ENCODE peak calls at places on chromosomes 16 and 17, in seven cellular contexts. A, P, J, D, H, G and Q are unnamed samples. For H3K9me3, the result is how much of the 10 kb centered on the place peaks cover.

GRCh38 chr16:27598921-27599565 is 49.1 kb downstream of the KATNIP start:
- DNase-seq in A (no peak), P (no peak), J (no peak), D (no peak), H (no peak), G (no peak), Q (no peak)

GRCh38 chr16:70750893-70751467 is 50.0 kb downstream of the VAC14 start:
- DNase-seq in A (no peak), P (peak), J (no peak), D (no peak), H (no peak), G (peak), Q (peak)

GRCh38 chr17:9307313-9307998 is 268.2 kb downstream of the STX8 start:
- DNase-seq in A (no peak), P (no peak), J (no peak), D (no peak), H (no peak), G (no peak), Q (no peak)

GRCh38 chr17:7213895-7214299 is 5.7 kb downstream of the DLG4 start:
- DNase-seq in A (peak), P (peak), J (peak), D (peak), H (peak), G (no peak), Q (peak)

GRCh38 chr16:57042157-57043111 is 49.9 kb upstream of the CPNE2 start:
- DNase-seq in A (no peak), P (no peak), J (no peak), D (peak), H (no peak), G (no peak), Q (no peak)

GRCh38 chr16:29825145-29826044 is 5.1 kb downstream of the MVP start:
- DNase-seq in A (no peak), P (peak), J (peak), D (peak), H (peak), G (no peak), Q (peak)

GRCh38 chr17:7014995-7015586 is 2.7 kb downstream of the RNASEK start:
- DNase-seq in A (no peak), P (no peak), J (no peak), D (peak), H (no peak), G (no peak), Q (peak)

GRCh38 chr16:4330277-4330882 is 14.5 kb downstream of the GLIS2 start:
- DNase-seq in A (no peak), P (peak), J (peak), D (peak), H (peak), G (peak), Q (peak)

GRCh38 chr17:27473748-27474609 is 17.7 kb downstream of the KSR1 start:
- DNase-seq in A (no peak), P (peak), J (no peak), D (no peak), H (no peak), G (no peak), Q (no peak)

GRCh38 chr17:8192070-8192815 is 2.3 kb upstream of the BORCS6 start:
- DNase-seq in A (no peak), P (peak), J (peak), D (peak), H (peak), G (peak), Q (peak)

GRCh38 chr16:1394367-1394951 is 20.0 kb downstream of the UNKL start:
- DNase-seq in A (no peak), P (no peak), J (no peak), D (no peak), H (no peak), G (no peak), Q (no peak)

GRCh38 chr16:70703041-70703834 is 17.4 kb upstream of the MTSS2 start:
- DNase-seq in A (no peak), P (peak), J (peak), D (no peak), H (no peak), G (no peak), Q (peak)

GRCh38 chr17:57178839-57179238 is 77.5 kb upstream of the MSI2 start:
- DNase-seq in A (no peak), P (no peak), J (no peak), D (no peak), H (no peak), G (no peak), Q (no peak)

GRCh38 chr17:51914613-51915012 is 243.9 kb downstream of the CA10 start:
- DNase-seq in A (no peak), P (no peak), J (no peak), D (no peak), H (no peak), G (no peak), Q (no peak)

GRCh38 chr17:2711608-2712299 is at the start of gene CLUH:
- DNase-seq in A (no peak), P (peak), J (peak), D (peak), H (peak), G (peak), Q (peak)

GRCh38 chr17:31534223-31534888 is 142.9 kb downstream of the RAB11FIP4 start:
- DNase-seq in A (no peak), P (no peak), J (no peak), D (peak), H (no peak), G (no peak), Q (peak)

GRCh38 chr17:20992987-20993862 is 49.6 kb downstream of the USP22 start:
- DNase-seq in A (peak), P (peak), J (peak), D (peak), H (peak), G (peak), Q (peak)

GRCh38 chr16:1310832-1311200 is 1.4 kb downstream of the UBE2I start:
- DNase-seq in A (no peak), P (no peak), J (no peak), D (no peak), H (no peak), G (no peak), Q (no peak)

GRCh38 chr16:78210305-78210704 is 110.9 kb downstream of the WWOX start:
- DNase-seq in A (no peak), P (no peak), J (no peak), D (peak), H (peak), G (no peak), Q (peak)

GRCh38 chr17:20927586-20927985 is 115.2 kb downstream of the USP22 start:
- DNase-seq in A (no peak), P (no peak), J (no peak), D (no peak), H (no peak), G (no peak), Q (no peak)

GRCh38 chr17:45440161-45440859 is 7.6 kb upstream of the ARHGAP27 start:
- DNase-seq in A (no peak), P (peak), J (no peak), D (no peak), H (peak), G (no peak), Q (no peak)

GRCh38 chr16:11090947-11091785 is 146.8 kb downstream of the CLEC16A start:
- DNase-seq in A (no peak), P (no peak), J (no peak), D (no peak), H (no peak), G (no peak), Q (no peak)

GRCh38 chr17:44197980-44198720 is 1.5 kb downstream of the ATXN7L3 start:
- DNase-seq in A (no peak), P (no peak), J (peak), D (peak), H (peak), G (no peak), Q (peak)

GRCh38 chr16:71933913-71934696 is 38.8 kb downstream of the IST1 start:
- DNase-seq in A (no peak), P (no peak), J (no peak), D (peak), H (peak), G (peak), Q (peak)

GRCh38 chr17:79835953-79836951 is 3.0 kb downstream of the CBX4 start:
- DNase-seq in A (no peak), P (no peak), J (no peak), D (no peak), H (peak), G (no peak), Q (no peak)

GRCh38 chr17:28728364-28729200 is at the start of gene NEK8:
- DNase-seq in A (peak), P (peak), J (peak), D (peak), H (peak), G (peak), Q (peak)

GRCh38 chr17:77707546-77707945 is 251.0 kb upstream of the TNRC6C start:
- DNase-seq in A (no peak), P (no peak), J (no peak), D (no peak), H (no peak), G (peak), Q (no peak)
- H3K9me3 ChIP-seq in A (under half), P (under half), J (half or more), D (under half), H (under half), G (under half), Q (under half)

GRCh38 chr17:22703204-22703603 is 1010.9 kb downstream of the KCNJ18 start:
- DNase-seq in A (no peak), P (peak), J (no peak), D (no peak), H (no peak), G (no peak), Q (no peak)
- H3K9me3 ChIP-seq in A (under half), P (under half), J (under half), D (under half), H (under half), G (under half), Q (under half)

DNA sequence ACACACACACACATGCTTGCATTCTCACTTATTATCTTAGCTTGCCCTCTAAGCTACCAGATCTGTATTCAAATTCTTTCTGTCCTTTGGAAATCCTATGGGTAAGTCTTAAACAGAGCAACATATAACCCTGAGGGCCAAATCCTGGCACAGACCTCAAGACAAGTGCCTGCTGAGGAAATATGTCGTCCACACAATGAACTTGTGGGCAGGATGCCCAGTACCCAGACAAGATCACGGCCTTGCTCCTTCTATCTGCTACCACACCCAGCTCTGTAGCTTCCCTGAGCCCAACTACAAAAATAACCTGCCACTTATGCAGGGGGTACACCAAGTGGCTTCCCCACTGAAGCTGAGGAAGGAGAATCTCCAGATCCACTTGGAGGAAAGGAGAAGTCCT is 37.3 kb upstream of the FA2H start:
- DNase-seq in A (no peak), P (no peak), J (no peak), D (no peak), H (no peak), G (no peak), Q (no peak)
- H3K9me3 ChIP-seq in A (under half), P (under half), J (under half), D (under half), H (under half), G (under half), Q (under half)

GRCh38 chr16:68577352-68577853 is 38.3 kb downstream of the ZFP90 start:
- DNase-seq in A (no peak), P (no peak), J (no peak), D (no peak), H (no peak), G (no peak), Q (no peak)
- H3K9me3 ChIP-seq in A (under half), P (under half), J (half or more), D (under half), H (under half), G (half or more), Q (under half)

GRCh38 chr17:83150369-83151055 is 71.1 kb downstream of the METRNL start:
- DNase-seq in A (no peak), P (no peak), J (no peak), D (no peak), H (no peak), G (peak), Q (no peak)
- H3K9me3 ChIP-seq in A (under half), P (under half), J (under half), D (under half), H (under half), G (under half), Q (under half)